ENCODE peak calls at places on chromosome 20, in ten cellular contexts. N, I, Z, X, P, S, G, C, D and O are unnamed samples.

GRCh38 chr20:63022501-63022900 is 15.7 kb upstream of the BHLHE23 start:
- DNase-seq in N (no peak), I (no peak), Z (no peak), X (no peak), P (no peak), S (no peak), G (no peak), C (no peak), D (peak), O (no peak)

GRCh38 chr20:44435630-44436335 is 39.9 kb upstream of the TTPAL start:
- DNase-seq in N (no peak), I (no peak), Z (no peak), X (no peak), P (no peak), S (no peak), G (no peak), C (no peak), D (no peak), O (no peak)

GRCh38 chr20:33828326-33828834 is 17.2 kb downstream of the CHMP4B start:
- DNase-seq in N (no peak), I (no peak), Z (no peak), X (no peak), P (no peak), S (no peak), G (no peak), C (no peak), D (no peak), O (no peak)

GRCh38 chr20:62588458-62589149 is 53.7 kb upstream of the SLCO4A1 start:
- DNase-seq in N (peak), I (no peak), Z (no peak), X (no peak), P (no peak), S (no peak), G (peak), C (no peak), D (no peak), O (no peak)

GRCh38 chr20:47181056-47181862 is 175.2 kb downstream of the ZMYND8 start:
- DNase-seq in N (peak), I (no peak), Z (no peak), X (no peak), P (no peak), S (peak), G (peak), C (no peak), D (no peak), O (no peak)

GRCh38 chr20:63136296-63136695 is 79.6 kb downstream of the YTHDF1 start:
- DNase-seq in N (no peak), I (no peak), Z (no peak), X (no peak), P (no peak), S (no peak), G (no peak), C (no peak), D (peak), O (no peak)

GRCh38 chr20:34709836-34710567 is 5.9 kb downstream of the TP53INP2 start:
- DNase-seq in N (peak), I (peak), Z (no peak), X (no peak), P (peak), S (peak), G (peak), C (no peak), D (peak), O (peak)

GRCh38 chr20:10949930-10950783 is 276.4 kb upstream of the JAG1 start:
- DNase-seq in N (no peak), I (no peak), Z (no peak), X (no peak), P (no peak), S (peak), G (no peak), C (no peak), D (no peak), O (no peak)

GRCh38 chr20:63692436-63693078 is 3.9 kb upstream of the TNFRSF6B start:
- DNase-seq in N (no peak), I (no peak), Z (no peak), X (no peak), P (no peak), S (no peak), G (peak), C (no peak), D (peak), O (no peak)

GRCh38 chr20:50704514-50704913 is 13.2 kb upstream of the RIPOR3 start:
- DNase-seq in N (no peak), I (no peak), Z (no peak), X (no peak), P (no peak), S (no peak), G (no peak), C (no peak), D (no peak), O (no peak)

GRCh38 chr20:47814632-47815415 is 29.5 kb upstream of the SULF2 start:
- DNase-seq in N (no peak), I (no peak), Z (no peak), X (no peak), P (no peak), S (no peak), G (no peak), C (no peak), D (no peak), O (no peak)

GRCh38 chr20:50632701-50633100 is 58.6 kb downstream of the RIPOR3 start:
- DNase-seq in N (no peak), I (no peak), Z (no peak), X (no peak), P (no peak), S (no peak), G (no peak), C (no peak), D (no peak), O (no peak)

GRCh38 chr20:24838551-24839530 is 110.2 kb upstream of the CST7 start:
- DNase-seq in N (no peak), I (no peak), Z (no peak), X (peak), P (no peak), S (peak), G (peak), C (no peak), D (no peak), O (no peak)

GRCh38 chr20:31704225-31705119 is 18.2 kb downstream of the BCL2L1 start:
- DNase-seq in N (peak), I (no peak), Z (no peak), X (no peak), P (no peak), S (peak), G (peak), C (no peak), D (peak), O (peak)

GRCh38 chr20:10857362-10858070 is 183.7 kb upstream of the JAG1 start:
- DNase-seq in N (peak), I (no peak), Z (no peak), X (no peak), P (no peak), S (peak), G (no peak), C (no peak), D (no peak), O (no peak)

GRCh38 chr20:31908016-31908415 is 37.6 kb downstream of the TTLL9 start:
- DNase-seq in N (no peak), I (no peak), Z (no peak), X (no peak), P (peak), S (no peak), G (no peak), C (no peak), D (no peak), O (no peak)

GRCh38 chr20:62740286-62741141 is 31.9 kb downstream of the NTSR1 start:
- DNase-seq in N (peak), I (peak), Z (peak), X (peak), P (no peak), S (peak), G (peak), C (peak), D (peak), O (no peak)

GRCh38 chr20:19920388-19921138 is 96.6 kb upstream of the NAA20 start:
- DNase-seq in N (no peak), I (no peak), Z (no peak), X (no peak), P (no peak), S (no peak), G (no peak), C (no peak), D (no peak), O (no peak)

GRCh38 chr20:32241807-32242206 is 34.1 kb downstream of the POFUT1 start:
- DNase-seq in N (no peak), I (no peak), Z (no peak), X (no peak), P (no peak), S (no peak), G (no peak), C (no peak), D (no peak), O (no peak)

GRCh38 chr20:8997720-8998119 is 71.2 kb upstream of the PLCB4 start:
- DNase-seq in N (no peak), I (no peak), Z (no peak), X (no peak), P (no peak), S (no peak), G (no peak), C (no peak), D (no peak), O (no peak)

GRCh38 chr20:54021446-54022235 is 48.8 kb downstream of the BCAS1 start:
- DNase-seq in N (no peak), I (no peak), Z (no peak), X (no peak), P (no peak), S (no peak), G (no peak), C (no peak), D (no peak), O (no peak)

GRCh38 chr20:48425776-48426175 is 402.0 kb downstream of the PREX1 start:
- DNase-seq in N (no peak), I (no peak), Z (no peak), X (no peak), P (no peak), S (no peak), G (no peak), C (no peak), D (no peak), O (no peak)

GRCh38 chr20:37335642-37336368 is 10.1 kb upstream of the SRC start:
- DNase-seq in N (no peak), I (no peak), Z (no peak), X (no peak), P (no peak), S (no peak), G (peak), C (no peak), D (no peak), O (no peak)

GRCh38 chr20:23047738-23048214 is 1.7 kb downstream of the THBD start:
- DNase-seq in N (peak), I (no peak), Z (no peak), X (no peak), P (no peak), S (peak), G (no peak), C (no peak), D (peak), O (no peak)